ENCODE peak calls at places on chromosomes 5 and 9, in eight cellular contexts. T, Y, C, M, H, K, X and N are unnamed samples.
A peak's percentile ranks its signal among the peaks of the same experiment; 100 is the strongest.

GRCh38 chr5:14110680-14111079 is 32.5 kb upstream of the TRIO start:
- DNase-seq in T (peak; percentile 89), Y (no peak), C (no peak), M (peak; percentile 95), H (no peak), K (no peak), X (peak; percentile 94), N (no peak)

GRCh38 chr9:89015330-89015729 is 24.1 kb downstream of the S1PR3 start:
- DNase-seq in T (no peak), Y (no peak), C (no peak), M (no peak), H (no peak), K (no peak), X (no peak), N (no peak)

GRCh38 chr9:103985082-103985481 is 109.0 kb upstream of the SMC2 start:
- DNase-seq in T (no peak), Y (no peak), C (no peak), M (no peak), H (no peak), K (no peak), X (no peak), N (no peak)

GRCh38 chr5:112059601-112060135 is 302.7 kb upstream of the NREP start:
- DNase-seq in T (no peak), Y (no peak), C (peak; percentile 9), M (no peak), H (no peak), K (no peak), X (no peak), N (no peak)

GRCh38 chr9:71719585-71719984 is 48.7 kb downstream of the CEMIP2 start:
- DNase-seq in T (peak; percentile 46), Y (no peak), C (no peak), M (peak; percentile 11), H (no peak), K (no peak), X (peak; percentile 50), N (no peak)

GRCh38 chr5:33439905-33440481 is 772 bp upstream of the TARS1 start:
- DNase-seq in T (no peak), Y (no peak), C (no peak), M (no peak), H (no peak), K (no peak), X (no peak), N (no peak)

GRCh38 chr5:145967296-145967695 is 30.9 kb downstream of the SH3RF2 start:
- DNase-seq in T (no peak), Y (no peak), C (no peak), M (no peak), H (no peak), K (no peak), X (no peak), N (no peak)

GRCh38 chr5:75656311-75657003 is 45.2 kb downstream of the ANKDD1B start:
- DNase-seq in T (no peak), Y (no peak), C (no peak), M (peak; percentile 46), H (peak; percentile 55), K (no peak), X (peak; percentile 25), N (peak; percentile 63)

GRCh38 chr5:125576823-125577222 is 830.4 kb upstream of the ZNF608 start:
- DNase-seq in T (no peak), Y (no peak), C (no peak), M (no peak), H (no peak), K (no peak), X (no peak), N (no peak)

GRCh38 chr9:73537561-73537960 is 385.9 kb downstream of the ANXA1 start:
- DNase-seq in T (no peak), Y (no peak), C (no peak), M (no peak), H (no peak), K (no peak), X (no peak), N (no peak)

GRCh38 chr5:109830955-109831502 is 141.3 kb downstream of the MAN2A1 start:
- DNase-seq in T (no peak), Y (no peak), C (no peak), M (peak; percentile 76), H (no peak), K (no peak), X (no peak), N (no peak)

GRCh38 chr5:32309766-32310165 is 3.0 kb downstream of the MTMR12 start:
- DNase-seq in T (no peak), Y (no peak), C (no peak), M (no peak), H (no peak), K (no peak), X (no peak), N (no peak)

GRCh38 chr5:50325237-50325832 is 115.8 kb downstream of the EMB start:
- DNase-seq in T (no peak), Y (no peak), C (peak; percentile 7), M (peak; percentile 28), H (peak; percentile 20), K (no peak), X (no peak), N (no peak)

GRCh38 chr5:164188733-164189148 is 683.3 kb downstream of the MAT2B start:
- DNase-seq in T (no peak), Y (no peak), C (no peak), M (no peak), H (no peak), K (no peak), X (no peak), N (peak; percentile 14)

GRCh38 chr5:176916337-176916736 is 17.2 kb upstream of the HK3 start:
- DNase-seq in T (no peak), Y (no peak), C (no peak), M (no peak), H (no peak), K (no peak), X (no peak), N (no peak)